ENCODE peak calls at places on chromosome 4, in five cellular contexts. R is K562, Y is stomach, S is H1, G is suprapubic skin. B is an unnamed sample.

GRCh38 chr4:152357206-152357605 is 178.7 kb downstream of the FBXW7 start:
- DNase-seq in S (no peak), Y (no peak), R (no peak), G (no peak), B (peak; percentile 68)

GRCh38 chr4:151950993-151951726 is 190.4 kb upstream of the GATB start:
- DNase-seq in G (no peak), R (no peak), Y (no peak), S (no peak), B (no peak)

GRCh38 chr4:1792832-1793495 is at the start of gene FGFR3:
- DNase-seq in G (no peak), R (peak; percentile 98), Y (peak; percentile 45), S (peak; percentile 47), B (no peak)

GRCh38 chr4:150007512-150007911 is 70.7 kb upstream of the DCLK2 start:
- DNase-seq in G (no peak), Y (no peak), S (no peak), R (no peak), B (no peak)

GRCh38 chr4:48778431-48779094 is 1.5 kb downstream of the FRYL start:
- DNase-seq in G (no peak), R (no peak), Y (no peak), S (no peak), B (no peak)

GRCh38 chr4:22672944-22673343 is 19.8 kb upstream of the GBA3 start:
- DNase-seq in Y (no peak), S (no peak), R (no peak), G (no peak), B (no peak)

GRCh38 chr4:141473952-141474351 is 162.4 kb upstream of the IL15 start:
- DNase-seq in Y (no peak), G (no peak), R (no peak), S (no peak), B (no peak)

GRCh38 chr4:46404961-46405360 is 15.0 kb upstream of the GABRA2 start:
- DNase-seq in Y (no peak), G (no peak), S (no peak), R (no peak), B (no peak)

GRCh38 chr4:137635596-137635995 is 103.3 kb upstream of the PCDH18 start:
- DNase-seq in R (no peak), Y (no peak), S (no peak), G (no peak), B (no peak)

GRCh38 chr4:13151178-13151577 is 333.0 kb downstream of the RAB28 start:
- DNase-seq in S (no peak), G (no peak), R (no peak), Y (no peak), B (no peak)

GRCh38 chr4:100483796-100484195 is 34.0 kb downstream of the EMCN start:
- DNase-seq in S (no peak), Y (no peak), R (no peak), G (no peak), B (no peak)

GRCh38 chr4:15774020-15774420 is 4.1 kb upstream of the CD38 start:
- DNase-seq in R (no peak), Y (no peak), S (no peak), G (no peak), B (no peak)

GRCh38 chr4:97531351-97531750 is 611.9 kb downstream of the STPG2 start:
- DNase-seq in R (no peak), Y (no peak), S (no peak), G (no peak), B (no peak)

GRCh38 chr4:134747108-134747805 is 545.7 kb upstream of the PABPC4L start:
- DNase-seq in G (no peak), R (no peak), S (no peak), Y (no peak), B (no peak)

GRCh38 chr4:102503301-102503746 is 2.2 kb downstream of the NFKB1 start:
- DNase-seq in S (no peak), G (no peak), Y (no peak), R (no peak), B (no peak)

GRCh38 chr4:146274774-146275173 is 60.4 kb downstream of the REELD1 start:
- DNase-seq in Y (no peak), R (no peak), S (no peak), G (no peak), B (no peak)

GRCh38 chr4:105520819-105521790 is 31.3 kb upstream of the ARHGEF38 start:
- DNase-seq in Y (peak; percentile 34), S (no peak), R (peak; percentile 17), G (no peak), B (no peak)

GRCh38 chr4:155995069-155995468 is 41.4 kb upstream of the CTSO start:
- DNase-seq in S (no peak), G (no peak), R (no peak), Y (no peak), B (no peak)

GRCh38 chr4:2261110-2261852 is 628 bp downstream of the MXD4 start:
- DNase-seq in S (no peak), G (peak; percentile 79), Y (peak; percentile 64), R (peak; percentile 73), B (peak; percentile 61)

GRCh38 chr4:183012862-183013855 is 85.9 kb upstream of the WWC2 start:
- DNase-seq in Y (no peak), R (no peak), G (no peak), S (no peak), B (no peak)

GRCh38 chr4:97395980-97396562 is 747.2 kb downstream of the STPG2 start:
- DNase-seq in R (no peak), S (no peak), Y (no peak), G (no peak), B (no peak)

GRCh38 chr4:122744229-122744628 is 11.7 kb downstream of the BBS12 start:
- DNase-seq in G (no peak), Y (no peak), R (no peak), S (no peak), B (no peak)

GRCh38 chr4:150283689-150284088 is 205.4 kb downstream of the DCLK2 start:
- DNase-seq in G (no peak), Y (no peak), R (no peak), S (no peak), B (no peak)

GRCh38 chr4:89889289-89889688 is 5.4 kb upstream of the MMRN1 start:
- DNase-seq in Y (no peak), S (no peak), R (peak; percentile 37), G (no peak), B (peak; percentile 20)

GRCh38 chr4:6250235-6250983 is 19.2 kb upstream of the WFS1 start:
- DNase-seq in R (peak; percentile 63), Y (no peak), S (no peak), G (no peak), B (no peak)

GRCh38 chr4:158769175-158769831 is 477 bp downstream of the FNIP2 start:
- DNase-seq in S (no peak), Y (peak; percentile 29), R (peak; percentile 49), G (peak; percentile 81), B (peak; percentile 55)

GRCh38 chr4:159946983-159947645 is 844.2 kb downstream of the RAPGEF2 start:
- DNase-seq in Y (no peak), R (peak; percentile 2), S (no peak), G (no peak), B (no peak)

GRCh38 chr4:75940692-75941253 is at the start of gene NAAA:
- DNase-seq in S (peak; percentile 75), R (peak; percentile 76), G (peak; percentile 92), Y (peak; percentile 89), B (peak; percentile 88)

GRCh38 chr4:169164669-169165415 is 105.9 kb downstream of the SH3RF1 start:
- DNase-seq in S (no peak), G (no peak), R (no peak), Y (no peak), B (no peak)

GRCh38 chr4:143178923-143179322 is 5.8 kb upstream of the USP38 start:
- DNase-seq in S (no peak), Y (no peak), R (no peak), G (no peak), B (no peak)

GRCh38 chr4:169912996-169913395 is 113.2 kb downstream of the MFAP3L start:
- DNase-seq in S (no peak), G (no peak), R (no peak), Y (no peak), B (no peak)

GRCh38 chr4:10688022-10688421 is 3.5 kb upstream of the CLNK start:
- DNase-seq in S (no peak), G (no peak), Y (no peak), R (no peak), B (no peak)

GRCh38 chr4:55012363-55013255 is 112.8 kb downstream of the KDR start:
- DNase-seq in G (no peak), Y (no peak), S (no peak), R (no peak), B (no peak)

GRCh38 chr4:8837181-8837811 is 34.3 kb downstream of the HMX1 start:
- DNase-seq in S (no peak), G (peak; percentile 74), R (no peak), Y (no peak), B (peak; percentile 19)

GRCh38 chr4:118811008-118811764 is 24.7 kb downstream of the SEC24D start:
- DNase-seq in S (no peak), R (no peak), G (no peak), Y (no peak), B (no peak)

GRCh38 chr4:164572877-164573279 is 181.1 kb upstream of the SMIM31 start:
- DNase-seq in Y (no peak), G (no peak), R (no peak), S (no peak), B (no peak)
- TF ChIP-seq EP300 in Y (no peak), G (no peak), R (no peak), S (no peak), B (no peak)

GRCh38 chr4:88526221-88526815 is 2.7 kb upstream of the PYURF start:
- DNase-seq in Y (no peak), S (no peak), R (peak; percentile 12), G (no peak), B (no peak)
- TF ChIP-seq CTCF in Y (no peak), S (no peak), R (peak; percentile 52), G (no peak), B (peak; percentile 27)

GRCh38 chr4:86400216-86400615 is 40.4 kb upstream of the MAPK10 start:
- DNase-seq in R (no peak), S (no peak), Y (no peak), G (no peak), B (no peak)
- TF ChIP-seq EP300 in R (no peak), S (no peak), Y (no peak), G (no peak), B (no peak)

GRCh38 chr4:82551734-82552133 is 10.1 kb downstream of the TMEM150C start:
- DNase-seq in S (no peak), Y (no peak), G (no peak), R (no peak), B (no peak)

GRCh38 chr4:82560853-82561744 is 689 bp downstream of the TMEM150C start:
- DNase-seq in S (no peak), Y (no peak), R (no peak), G (no peak), B (peak; percentile 84)

GRCh38 chr4:82559735-82560120 is 2.1 kb downstream of the TMEM150C start:
- DNase-seq in Y (no peak), S (no peak), G (no peak), R (no peak), B (no peak)

GRCh38 chr4:82553020-82553419 is 8.8 kb downstream of the TMEM150C start:
- DNase-seq in Y (no peak), S (no peak), G (no peak), R (no peak), B (no peak)

GRCh38 chr4:82555279-82555678 is 6.5 kb downstream of the TMEM150C start:
- DNase-seq in R (no peak), G (no peak), Y (no peak), S (no peak), B (no peak)
- TF ChIP-seq CTCF in R (peak; percentile 6), G (no peak), Y (no peak), S (peak; percentile 43), B (no peak)

B was measured in upper lobe of left lung.